ENCODE peak calls at places on chromosomes 5 and 9, in eight cellular contexts. One of them, this sample, is unnamed.
A peak's percentile ranks its signal among the peaks of the same experiment; 100 is the strongest.

GRCh38 chr5:179271821-179272325 is 73.4 kb downstream of the ADAMTS2 start:
- DNase-seq in HCT116: no peak
- DNase-seq in neural progenitor cell: no peak
- DNase-seq in WERI-Rb-1: no peak
- DNase-seq in A673: no peak
- DNase-seq in fibroblast of mammary gland: no peak
- DNase-seq in cardiac muscle cell: no peak
- DNase-seq in AG09309: no peak
- DNase-seq in this sample: no peak

GRCh38 chr9:115373000-115373709 is 255.2 kb upstream of the TNC start:
- DNase-seq in A673: peak; percentile 84
- DNase-seq in WERI-Rb-1: no peak
- DNase-seq in AG09309: peak; percentile 80
- DNase-seq in cardiac muscle cell: peak; percentile 89
- DNase-seq in fibroblast of mammary gland: peak; percentile 98
- DNase-seq in neural progenitor cell: no peak
- DNase-seq in HCT116: peak; percentile 96
- DNase-seq in this sample: peak; percentile 82

GRCh38 chr9:116308070-116308469 is 154.5 kb downstream of the PAPPA start:
- DNase-seq in WERI-Rb-1: no peak
- DNase-seq in HCT116: no peak
- DNase-seq in A673: no peak
- DNase-seq in neural progenitor cell: no peak
- DNase-seq in fibroblast of mammary gland: no peak
- DNase-seq in cardiac muscle cell: peak; percentile 54
- DNase-seq in AG09309: no peak
- DNase-seq in this sample: no peak

GRCh38 chr9:38619556-38620447 is 594 bp downstream of the ANKRD18A start:
- DNase-seq in A673: no peak
- DNase-seq in cardiac muscle cell: no peak
- DNase-seq in AG09309: no peak
- DNase-seq in fibroblast of mammary gland: no peak
- DNase-seq in HCT116: no peak
- DNase-seq in WERI-Rb-1: peak; percentile 38
- DNase-seq in neural progenitor cell: peak; percentile 52
- DNase-seq in this sample: no peak

GRCh38 chr5:151270599-151270998 is 17.6 kb downstream of the GM2A start:
- DNase-seq in HCT116: no peak
- DNase-seq in cardiac muscle cell: peak; percentile 9
- DNase-seq in AG09309: no peak
- DNase-seq in A673: no peak
- DNase-seq in WERI-Rb-1: no peak
- DNase-seq in neural progenitor cell: no peak
- DNase-seq in fibroblast of mammary gland: peak; percentile 65
- DNase-seq in this sample: peak; percentile 50

GRCh38 chr5:115571441-115571878 is 26.9 kb upstream of the FEM1C start:
- DNase-seq in cardiac muscle cell: peak; percentile 54
- DNase-seq in AG09309: no peak
- DNase-seq in A673: no peak
- DNase-seq in WERI-Rb-1: no peak
- DNase-seq in HCT116: no peak
- DNase-seq in fibroblast of mammary gland: no peak
- DNase-seq in neural progenitor cell: peak; percentile 54
- DNase-seq in this sample: peak; percentile 72

GRCh38 chr5:160824590-160824989 is 27.4 kb downstream of the ATP10B start:
- DNase-seq in AG09309: no peak
- DNase-seq in cardiac muscle cell: no peak
- DNase-seq in neural progenitor cell: no peak
- DNase-seq in WERI-Rb-1: no peak
- DNase-seq in fibroblast of mammary gland: no peak
- DNase-seq in HCT116: no peak
- DNase-seq in A673: no peak
- DNase-seq in this sample: no peak

GRCh38 chr5:33772276-33772990 is 119.4 kb downstream of the ADAMTS12 start:
- DNase-seq in fibroblast of mammary gland: peak; percentile 89
- DNase-seq in neural progenitor cell: no peak
- DNase-seq in WERI-Rb-1: no peak
- DNase-seq in HCT116: no peak
- DNase-seq in AG09309: no peak
- DNase-seq in cardiac muscle cell: peak; percentile 81
- DNase-seq in A673: no peak
- DNase-seq in this sample: peak; percentile 77

GRCh38 chr5:43193171-43193951 is 1.3 kb downstream of the NIM1K start:
- DNase-seq in AG09309: peak; percentile 85
- DNase-seq in HCT116: peak; percentile 3
- DNase-seq in neural progenitor cell: peak; percentile 56
- DNase-seq in WERI-Rb-1: no peak
- DNase-seq in A673: peak; percentile 86
- DNase-seq in fibroblast of mammary gland: peak; percentile 96
- DNase-seq in cardiac muscle cell: peak; percentile 92
- DNase-seq in this sample: peak; percentile 95

GRCh38 chr5:107806705-107807104 is 136.0 kb upstream of the EFNA5 start:
- DNase-seq in WERI-Rb-1: no peak
- DNase-seq in HCT116: peak; percentile 19
- DNase-seq in cardiac muscle cell: peak; percentile 33
- DNase-seq in AG09309: no peak
- DNase-seq in A673: no peak
- DNase-seq in neural progenitor cell: no peak
- DNase-seq in fibroblast of mammary gland: no peak
- DNase-seq in this sample: no peak

GRCh38 chr5:112264666-112265065 is 154.4 kb downstream of the EPB41L4A start:
- DNase-seq in HCT116: no peak
- DNase-seq in cardiac muscle cell: no peak
- DNase-seq in A673: no peak
- DNase-seq in AG09309: no peak
- DNase-seq in fibroblast of mammary gland: no peak
- DNase-seq in neural progenitor cell: no peak
- DNase-seq in WERI-Rb-1: no peak
- DNase-seq in this sample: no peak

GRCh38 chr5:115126303-115126702 is 43.4 kb downstream of the TRIM36 start:
- DNase-seq in WERI-Rb-1: no peak
- DNase-seq in neural progenitor cell: no peak
- DNase-seq in HCT116: no peak
- DNase-seq in A673: no peak
- DNase-seq in cardiac muscle cell: no peak
- DNase-seq in AG09309: no peak
- DNase-seq in fibroblast of mammary gland: no peak
- DNase-seq in this sample: no peak

GRCh38 chr9:76642074-76642473 is 122.2 kb upstream of the PCA3 start:
- DNase-seq in WERI-Rb-1: no peak
- DNase-seq in cardiac muscle cell: no peak
- DNase-seq in fibroblast of mammary gland: no peak
- DNase-seq in AG09309: no peak
- DNase-seq in HCT116: no peak
- DNase-seq in A673: no peak
- DNase-seq in neural progenitor cell: no peak
- DNase-seq in this sample: no peak

GRCh38 chr9:107749787-107750444 is 260.3 kb upstream of the KLF4 start:
- DNase-seq in HCT116: peak; percentile 85
- DNase-seq in fibroblast of mammary gland: peak; percentile 97
- DNase-seq in cardiac muscle cell: peak; percentile 97
- DNase-seq in neural progenitor cell: peak; percentile 66
- DNase-seq in AG09309: peak; percentile 86
- DNase-seq in A673: peak; percentile 4
- DNase-seq in WERI-Rb-1: no peak
- DNase-seq in this sample: peak; percentile 95

GRCh38 chr5:126124706-126125345 is 298.4 kb upstream of the GRAMD2B start:
- DNase-seq in HCT116: peak; percentile 7
- DNase-seq in A673: peak; percentile 35
- DNase-seq in neural progenitor cell: no peak
- DNase-seq in WERI-Rb-1: no peak
- DNase-seq in fibroblast of mammary gland: peak; percentile 85
- DNase-seq in AG09309: no peak
- DNase-seq in cardiac muscle cell: peak; percentile 74
- DNase-seq in this sample: peak; percentile 76

GRCh38 chr9:132543960-132544359 is 38.4 kb upstream of the BARHL1 start:
- DNase-seq in WERI-Rb-1: no peak
- DNase-seq in A673: no peak
- DNase-seq in cardiac muscle cell: no peak
- DNase-seq in HCT116: no peak
- DNase-seq in fibroblast of mammary gland: no peak
- DNase-seq in AG09309: no peak
- DNase-seq in neural progenitor cell: peak; percentile 56
- DNase-seq in this sample: no peak

GRCh38 chr5:11385251-11385900 is 518.9 kb downstream of the CTNND2 start:
- DNase-seq in HCT116: no peak
- DNase-seq in AG09309: no peak
- DNase-seq in neural progenitor cell: peak; percentile 53
- DNase-seq in cardiac muscle cell: no peak
- DNase-seq in A673: no peak
- DNase-seq in fibroblast of mammary gland: peak; percentile 11
- DNase-seq in WERI-Rb-1: peak; percentile 46
- DNase-seq in this sample: no peak

GRCh38 chr5:163758283-163758711 is 252.9 kb downstream of the MAT2B start:
- DNase-seq in HCT116: no peak
- DNase-seq in WERI-Rb-1: no peak
- DNase-seq in fibroblast of mammary gland: peak; percentile 57
- DNase-seq in AG09309: no peak
- DNase-seq in cardiac muscle cell: no peak
- DNase-seq in A673: no peak
- DNase-seq in neural progenitor cell: no peak
- DNase-seq in this sample: peak; percentile 56

GRCh38 chr5:14449052-14449661 is 132.4 kb upstream of the OTULINL start:
- DNase-seq in neural progenitor cell: no peak
- DNase-seq in fibroblast of mammary gland: peak; percentile 99
- DNase-seq in WERI-Rb-1: no peak
- DNase-seq in HCT116: no peak
- DNase-seq in cardiac muscle cell: peak; percentile 90
- DNase-seq in A673: peak; percentile 46
- DNase-seq in AG09309: peak; percentile 91
- DNase-seq in this sample: peak; percentile 91

GRCh38 chr5:168291961-168292782 is 727 bp downstream of the WWC1 start:
- DNase-seq in HCT116: no peak
- DNase-seq in cardiac muscle cell: peak; percentile 13
- DNase-seq in WERI-Rb-1: peak; percentile 67
- DNase-seq in neural progenitor cell: peak; percentile 68
- DNase-seq in fibroblast of mammary gland: no peak
- DNase-seq in A673: no peak
- DNase-seq in AG09309: no peak
- DNase-seq in this sample: no peak

GRCh38 chr9:3478549-3478953 is 47.2 kb downstream of the RFX3 start:
- DNase-seq in neural progenitor cell: no peak
- DNase-seq in HCT116: no peak
- DNase-seq in WERI-Rb-1: no peak
- DNase-seq in cardiac muscle cell: peak; percentile 61
- DNase-seq in fibroblast of mammary gland: no peak
- DNase-seq in AG09309: no peak
- DNase-seq in A673: peak; percentile 37
- DNase-seq in this sample: peak; percentile 72

GRCh38 chr5:77295863-77296378 is 85.4 kb downstream of the PDE8B start:
- DNase-seq in A673: no peak
- DNase-seq in AG09309: no peak
- DNase-seq in HCT116: no peak
- DNase-seq in neural progenitor cell: no peak
- DNase-seq in cardiac muscle cell: no peak
- DNase-seq in fibroblast of mammary gland: no peak
- DNase-seq in WERI-Rb-1: no peak
- DNase-seq in this sample: no peak

GRCh38 chr9:138075961-138076649 is 198.5 kb downstream of the CACNA1B start:
- DNase-seq in neural progenitor cell: no peak
- DNase-seq in HCT116: no peak
- DNase-seq in cardiac muscle cell: no peak
- DNase-seq in A673: no peak
- DNase-seq in WERI-Rb-1: no peak
- DNase-seq in AG09309: no peak
- DNase-seq in fibroblast of mammary gland: no peak
- DNase-seq in this sample: no peak

GRCh38 chr9:138077898-138078540 is 200.4 kb downstream of the CACNA1B start:
- DNase-seq in fibroblast of mammary gland: no peak
- DNase-seq in neural progenitor cell: no peak
- DNase-seq in HCT116: no peak
- DNase-seq in WERI-Rb-1: no peak
- DNase-seq in AG09309: no peak
- DNase-seq in A673: no peak
- DNase-seq in cardiac muscle cell: no peak
- DNase-seq in this sample: no peak

GRCh38 chr9:138075496-138075895 is 197.9 kb downstream of the CACNA1B start:
- DNase-seq in HCT116: no peak
- DNase-seq in fibroblast of mammary gland: no peak
- DNase-seq in WERI-Rb-1: no peak
- DNase-seq in neural progenitor cell: no peak
- DNase-seq in A673: no peak
- DNase-seq in AG09309: no peak
- DNase-seq in cardiac muscle cell: no peak
- DNase-seq in this sample: no peak

GRCh38 chr9:138077126-138077525 is 199.5 kb downstream of the CACNA1B start:
- DNase-seq in A673: no peak
- DNase-seq in WERI-Rb-1: no peak
- DNase-seq in neural progenitor cell: no peak
- DNase-seq in cardiac muscle cell: no peak
- DNase-seq in fibroblast of mammary gland: no peak
- DNase-seq in AG09309: no peak
- DNase-seq in HCT116: no peak
- DNase-seq in this sample: no peak

GRCh38 chr9:138076650-138077009 is 199.0 kb downstream of the CACNA1B start:
- DNase-seq in cardiac muscle cell: no peak
- DNase-seq in A673: no peak
- DNase-seq in WERI-Rb-1: no peak
- DNase-seq in HCT116: no peak
- DNase-seq in fibroblast of mammary gland: no peak
- DNase-seq in neural progenitor cell: no peak
- DNase-seq in AG09309: no peak
- DNase-seq in this sample: no peak
- TF ChIP-seq CTCF in cardiac muscle cell: no peak
- TF ChIP-seq CTCF in A673: no peak
- TF ChIP-seq CTCF in WERI-Rb-1: no peak
- TF ChIP-seq CTCF in HCT116: no peak
- TF ChIP-seq CTCF in fibroblast of mammary gland: no peak
- TF ChIP-seq CTCF in neural progenitor cell: no peak
- TF ChIP-seq CTCF in AG09309: no peak
- TF ChIP-seq CTCF in this sample: no peak

GRCh38 chr5:177469061-177469628 is 4.3 kb downstream of the DBN1 start:
- DNase-seq in cardiac muscle cell: no peak
- DNase-seq in neural progenitor cell: peak; percentile 65
- DNase-seq in HCT116: no peak
- DNase-seq in A673: no peak
- DNase-seq in fibroblast of mammary gland: peak; percentile 45
- DNase-seq in AG09309: no peak
- DNase-seq in WERI-Rb-1: no peak
- DNase-seq in this sample: no peak
- H3K4me3 ChIP-seq in cardiac muscle cell: no peak overlapping the region
- H3K4me3 ChIP-seq in neural progenitor cell: no peak overlapping the region
- H3K4me3 ChIP-seq in HCT116: no peak overlapping the region
- H3K4me3 ChIP-seq in A673: no peak overlapping the region
- H3K4me3 ChIP-seq in fibroblast of mammary gland: no peak overlapping the region
- H3K4me3 ChIP-seq in AG09309: no peak overlapping the region
- H3K4me3 ChIP-seq in WERI-Rb-1: no peak overlapping the region
- H3K4me3 ChIP-seq in this sample: no peak overlapping the region

GRCh38 chr5:135964670-135965320 is 10.0 kb upstream of the LECT2 start:
- DNase-seq in AG09309: no peak
- DNase-seq in HCT116: no peak
- DNase-seq in cardiac muscle cell: no peak
- DNase-seq in neural progenitor cell: no peak
- DNase-seq in fibroblast of mammary gland: peak; percentile 20
- DNase-seq in WERI-Rb-1: no peak
- DNase-seq in A673: no peak
- DNase-seq in this sample: no peak
- TF ChIP-seq CTCF in AG09309: no peak
- TF ChIP-seq CTCF in HCT116: no peak
- TF ChIP-seq CTCF in cardiac muscle cell: no peak
- TF ChIP-seq CTCF in neural progenitor cell: no peak
- TF ChIP-seq CTCF in fibroblast of mammary gland: no peak
- TF ChIP-seq CTCF in WERI-Rb-1: no peak
- TF ChIP-seq CTCF in A673: no peak
- TF ChIP-seq CTCF in this sample: no peak

GRCh38 chr9:12776775-12777055 is 1.9 kb downstream of the LURAP1L start:
- DNase-seq in cardiac muscle cell: peak; percentile 64
- DNase-seq in AG09309: no peak
- DNase-seq in HCT116: no peak
- DNase-seq in neural progenitor cell: no peak
- DNase-seq in WERI-Rb-1: no peak
- DNase-seq in A673: no peak
- DNase-seq in fibroblast of mammary gland: peak; percentile 71
- DNase-seq in this sample: peak; percentile 52
- H3K4me3 ChIP-seq in cardiac muscle cell: peak overlapping the region; percentile 55
- H3K4me3 ChIP-seq in AG09309: peak overlapping the region; percentile 88
- H3K4me3 ChIP-seq in HCT116: peak overlapping the region; percentile 82
- H3K4me3 ChIP-seq in neural progenitor cell: peak overlapping the region; percentile 64
- H3K4me3 ChIP-seq in WERI-Rb-1: peak overlapping the region; percentile 89
- H3K4me3 ChIP-seq in A673: peak overlapping the region; percentile 60
- H3K4me3 ChIP-seq in fibroblast of mammary gland: peak overlapping the region; percentile 83
- H3K4me3 ChIP-seq in this sample: peak overlapping the region; percentile 80

This sample was measured in fibroblast of pulmonary artery.